ENCODE peak calls at places on chromosomes 13 and 19, in eight cellular contexts. One of them, this sample, is unnamed.

GRCh38 chr13:76936736-76937135 is 11.6 kb upstream of the ACOD1 start:
- DNase-seq in fibroblast of mammary gland: peak
- DNase-seq in mammary epithelial cell: peak
- DNase-seq in thoracic aorta: no peak
- DNase-seq in glutamatergic neuron: no peak
- DNase-seq in AG04450: no peak
- DNase-seq in mesothelial cell of epicardium: no peak
- DNase-seq in transverse colon: no peak
- DNase-seq in this sample: no peak

GRCh38 chr13:101115762-101116161 is 300.5 kb downstream of the NALCN start:
- DNase-seq in glutamatergic neuron: no peak
- DNase-seq in fibroblast of mammary gland: peak
- DNase-seq in mammary epithelial cell: peak
- DNase-seq in AG04450: no peak
- DNase-seq in mesothelial cell of epicardium: no peak
- DNase-seq in transverse colon: no peak
- DNase-seq in thoracic aorta: no peak
- DNase-seq in this sample: no peak

GRCh38 chr13:28719656-28720055 is 886 bp upstream of the SLC46A3 start:
- DNase-seq in fibroblast of mammary gland: peak
- DNase-seq in AG04450: no peak
- DNase-seq in thoracic aorta: no peak
- DNase-seq in mesothelial cell of epicardium: no peak
- DNase-seq in mammary epithelial cell: peak
- DNase-seq in glutamatergic neuron: no peak
- DNase-seq in transverse colon: no peak
- DNase-seq in this sample: no peak

GRCh38 chr13:27383104-27383921 is 41.1 kb upstream of the GTF3A start:
- DNase-seq in thoracic aorta: no peak
- DNase-seq in glutamatergic neuron: no peak
- DNase-seq in fibroblast of mammary gland: no peak
- DNase-seq in transverse colon: no peak
- DNase-seq in mammary epithelial cell: no peak
- DNase-seq in AG04450: no peak
- DNase-seq in mesothelial cell of epicardium: no peak
- DNase-seq in this sample: no peak

GRCh38 chr13:73656863-73657262 is 477.3 kb downstream of the KLF12 start:
- DNase-seq in glutamatergic neuron: no peak
- DNase-seq in thoracic aorta: no peak
- DNase-seq in AG04450: no peak
- DNase-seq in mesothelial cell of epicardium: no peak
- DNase-seq in mammary epithelial cell: peak
- DNase-seq in transverse colon: no peak
- DNase-seq in fibroblast of mammary gland: peak
- DNase-seq in this sample: no peak

GRCh38 chr13:66556306-66556705 is 673.8 kb downstream of the PCDH9 start:
- DNase-seq in fibroblast of mammary gland: peak
- DNase-seq in thoracic aorta: no peak
- DNase-seq in mesothelial cell of epicardium: no peak
- DNase-seq in mammary epithelial cell: no peak
- DNase-seq in transverse colon: no peak
- DNase-seq in AG04450: no peak
- DNase-seq in glutamatergic neuron: no peak
- DNase-seq in this sample: no peak

GRCh38 chr19:31340059-31341025 is 8.9 kb downstream of the TSHZ3 start:
- DNase-seq in glutamatergic neuron: no peak
- DNase-seq in AG04450: no peak
- DNase-seq in transverse colon: no peak
- DNase-seq in mesothelial cell of epicardium: peak
- DNase-seq in mammary epithelial cell: peak
- DNase-seq in thoracic aorta: no peak
- DNase-seq in fibroblast of mammary gland: peak
- DNase-seq in this sample: no peak

GRCh38 chr19:43620061-43621001 is 902 bp upstream of the ZNF428 start:
- DNase-seq in AG04450: no peak
- DNase-seq in glutamatergic neuron: peak
- DNase-seq in fibroblast of mammary gland: no peak
- DNase-seq in mammary epithelial cell: no peak
- DNase-seq in thoracic aorta: peak
- DNase-seq in mesothelial cell of epicardium: no peak
- DNase-seq in transverse colon: no peak
- DNase-seq in this sample: no peak

GRCh38 chr13:110716235-110716505 is 2.7 kb downstream of the ING1 start:
- DNase-seq in glutamatergic neuron: peak
- DNase-seq in transverse colon: peak
- DNase-seq in fibroblast of mammary gland: peak
- DNase-seq in mesothelial cell of epicardium: no peak
- DNase-seq in thoracic aorta: no peak
- DNase-seq in mammary epithelial cell: peak
- DNase-seq in AG04450: no peak
- DNase-seq in this sample: no peak

GRCh38 chr19:46787331-46788100 is 878 bp downstream of the SLC1A5 start:
- DNase-seq in thoracic aorta: no peak
- DNase-seq in fibroblast of mammary gland: peak
- DNase-seq in mammary epithelial cell: peak
- DNase-seq in AG04450: no peak
- DNase-seq in glutamatergic neuron: peak
- DNase-seq in mesothelial cell of epicardium: peak
- DNase-seq in transverse colon: peak
- DNase-seq in this sample: peak

GRCh38 chr13:60146491-60146890 is 17.2 kb downstream of the DIAPH3 start:
- DNase-seq in thoracic aorta: no peak
- DNase-seq in AG04450: no peak
- DNase-seq in glutamatergic neuron: no peak
- DNase-seq in transverse colon: no peak
- DNase-seq in fibroblast of mammary gland: peak
- DNase-seq in mammary epithelial cell: no peak
- DNase-seq in mesothelial cell of epicardium: no peak
- DNase-seq in this sample: no peak

GRCh38 chr13:35471466-35472307 is 4.8 kb downstream of the MAB21L1 start:
- DNase-seq in glutamatergic neuron: peak
- DNase-seq in AG04450: no peak
- DNase-seq in transverse colon: no peak
- DNase-seq in fibroblast of mammary gland: peak
- DNase-seq in thoracic aorta: no peak
- DNase-seq in mesothelial cell of epicardium: no peak
- DNase-seq in mammary epithelial cell: no peak
- DNase-seq in this sample: no peak

GRCh38 chr19:51341066-51341465 is 873 bp downstream of the VSIG10L start:
- DNase-seq in transverse colon: no peak
- DNase-seq in mesothelial cell of epicardium: no peak
- DNase-seq in thoracic aorta: no peak
- DNase-seq in AG04450: no peak
- DNase-seq in fibroblast of mammary gland: no peak
- DNase-seq in glutamatergic neuron: no peak
- DNase-seq in mammary epithelial cell: no peak
- DNase-seq in this sample: no peak

GRCh38 chr13:32472194-32472621 is 44.3 kb upstream of the N4BP2L1 start:
- DNase-seq in thoracic aorta: no peak
- DNase-seq in glutamatergic neuron: no peak
- DNase-seq in transverse colon: no peak
- DNase-seq in fibroblast of mammary gland: peak
- DNase-seq in AG04450: no peak
- DNase-seq in mammary epithelial cell: no peak
- DNase-seq in mesothelial cell of epicardium: no peak
- DNase-seq in this sample: no peak

GRCh38 chr19:7401694-7402093 is 53.0 kb downstream of the ARHGEF18 start:
- DNase-seq in AG04450: no peak
- DNase-seq in glutamatergic neuron: no peak
- DNase-seq in mammary epithelial cell: no peak
- DNase-seq in fibroblast of mammary gland: no peak
- DNase-seq in transverse colon: no peak
- DNase-seq in thoracic aorta: no peak
- DNase-seq in mesothelial cell of epicardium: no peak
- DNase-seq in this sample: no peak

GRCh38 chr19:11587973-11588631 is 9.2 kb upstream of the ZNF627 start:
- DNase-seq in AG04450: no peak
- DNase-seq in mesothelial cell of epicardium: no peak
- DNase-seq in glutamatergic neuron: no peak
- DNase-seq in fibroblast of mammary gland: no peak
- DNase-seq in thoracic aorta: no peak
- DNase-seq in mammary epithelial cell: no peak
- DNase-seq in transverse colon: no peak
- DNase-seq in this sample: peak
- TF ChIP-seq CTCF in AG04450: no peak
- TF ChIP-seq CTCF in mesothelial cell of epicardium: no peak
- TF ChIP-seq CTCF in glutamatergic neuron: peak
- TF ChIP-seq CTCF in fibroblast of mammary gland: no peak
- TF ChIP-seq CTCF in thoracic aorta: no peak
- TF ChIP-seq CTCF in mammary epithelial cell: no peak
- TF ChIP-seq CTCF in transverse colon: no peak
- TF ChIP-seq CTCF in this sample: no peak

DNA sequence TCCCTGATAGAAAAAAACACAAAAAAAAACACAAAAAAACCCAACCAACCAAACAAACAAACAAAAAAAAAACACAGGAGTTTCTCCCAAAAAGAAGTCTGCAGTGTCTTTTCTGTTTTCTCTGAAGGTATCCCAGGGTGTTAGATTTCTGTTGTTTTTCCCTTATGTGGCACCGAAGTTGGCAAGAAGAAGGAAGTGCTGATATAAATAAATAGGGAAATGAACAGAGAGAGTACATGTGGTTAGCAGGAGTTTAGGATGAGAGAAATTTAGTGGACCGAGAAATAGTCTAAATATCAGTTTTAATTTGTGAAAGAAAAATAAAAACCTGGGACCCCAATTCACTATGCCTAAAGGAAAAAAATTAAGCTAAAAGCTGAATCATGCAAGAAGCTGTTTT is 287.0 kb upstream of the SGCG start:
- DNase-seq in glutamatergic neuron: no peak
- DNase-seq in mammary epithelial cell: no peak
- DNase-seq in thoracic aorta: no peak
- DNase-seq in fibroblast of mammary gland: no peak
- DNase-seq in AG04450: no peak
- DNase-seq in transverse colon: no peak
- DNase-seq in mesothelial cell of epicardium: no peak
- DNase-seq in this sample: no peak
- TF ChIP-seq CTCF in glutamatergic neuron: no peak
- TF ChIP-seq CTCF in mammary epithelial cell: no peak
- TF ChIP-seq CTCF in thoracic aorta: no peak
- TF ChIP-seq CTCF in fibroblast of mammary gland: no peak
- TF ChIP-seq CTCF in AG04450: no peak
- TF ChIP-seq CTCF in transverse colon: no peak
- TF ChIP-seq CTCF in mesothelial cell of epicardium: no peak
- TF ChIP-seq CTCF in this sample: no peak

DNA sequence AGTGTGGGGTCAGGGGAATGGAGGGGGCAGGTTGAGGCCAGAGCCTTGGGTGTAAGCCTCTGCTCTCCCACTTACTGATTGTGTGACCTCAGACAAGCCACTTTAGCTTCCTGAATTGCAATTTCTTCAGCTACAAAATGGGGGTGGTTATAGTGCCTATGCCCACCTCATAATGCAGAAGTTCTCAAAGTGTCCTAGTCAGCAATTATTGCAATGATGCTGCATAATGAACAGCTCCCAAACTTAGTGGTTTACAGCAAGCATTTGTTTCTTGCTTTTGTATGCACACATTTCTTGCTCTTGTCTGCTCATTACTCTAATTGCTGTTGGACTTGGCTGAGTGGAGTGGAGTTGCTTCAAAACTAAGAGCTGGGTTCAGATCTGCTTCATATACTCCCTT is 36.0 kb downstream of the CYP4F22 start:
- DNase-seq in mesothelial cell of epicardium: no peak
- DNase-seq in glutamatergic neuron: no peak
- DNase-seq in transverse colon: no peak
- DNase-seq in mammary epithelial cell: no peak
- DNase-seq in AG04450: no peak
- DNase-seq in fibroblast of mammary gland: no peak
- DNase-seq in thoracic aorta: no peak
- DNase-seq in this sample: no peak
- TF ChIP-seq CTCF in mesothelial cell of epicardium: no peak
- TF ChIP-seq CTCF in glutamatergic neuron: no peak
- TF ChIP-seq CTCF in transverse colon: no peak
- TF ChIP-seq CTCF in mammary epithelial cell: no peak
- TF ChIP-seq CTCF in AG04450: no peak
- TF ChIP-seq CTCF in fibroblast of mammary gland: no peak
- TF ChIP-seq CTCF in thoracic aorta: no peak
- TF ChIP-seq CTCF in this sample: no peak

GRCh38 chr13:56888455-56888854 is 252.3 kb upstream of the PRR20A start:
- DNase-seq in mesothelial cell of epicardium: no peak
- DNase-seq in fibroblast of mammary gland: no peak
- DNase-seq in glutamatergic neuron: no peak
- DNase-seq in transverse colon: no peak
- DNase-seq in AG04450: no peak
- DNase-seq in mammary epithelial cell: no peak
- DNase-seq in thoracic aorta: no peak
- DNase-seq in this sample: no peak

DNA sequence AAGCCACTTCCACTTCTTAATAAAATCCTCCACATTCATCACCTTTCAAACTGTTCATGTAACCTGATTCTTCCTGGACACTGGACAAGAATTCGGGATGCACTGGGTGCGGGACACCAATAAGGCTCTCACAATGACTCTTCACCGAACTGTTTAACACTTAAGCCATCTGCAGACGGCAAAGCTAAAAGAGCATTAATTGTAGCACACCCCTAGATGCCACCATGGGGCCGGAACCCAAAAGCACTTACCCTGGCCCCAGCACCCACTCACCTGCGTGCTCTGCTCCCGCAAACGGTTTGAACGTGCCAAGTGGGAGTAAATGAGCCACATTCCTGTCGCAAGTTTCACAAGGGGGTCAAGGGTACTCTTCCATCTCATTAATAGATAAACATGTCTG is 254.3 kb upstream of the PRR20A start:
- DNase-seq in thoracic aorta: no peak
- DNase-seq in fibroblast of mammary gland: no peak
- DNase-seq in transverse colon: no peak
- DNase-seq in AG04450: no peak
- DNase-seq in mammary epithelial cell: no peak
- DNase-seq in mesothelial cell of epicardium: no peak
- DNase-seq in glutamatergic neuron: no peak
- DNase-seq in this sample: no peak
- TF ChIP-seq CTCF in thoracic aorta: no peak
- TF ChIP-seq CTCF in fibroblast of mammary gland: no peak
- TF ChIP-seq CTCF in transverse colon: no peak
- TF ChIP-seq CTCF in AG04450: no peak
- TF ChIP-seq CTCF in mammary epithelial cell: no peak
- TF ChIP-seq CTCF in mesothelial cell of epicardium: no peak
- TF ChIP-seq CTCF in glutamatergic neuron: no peak
- TF ChIP-seq CTCF in this sample: no peak

DNA sequence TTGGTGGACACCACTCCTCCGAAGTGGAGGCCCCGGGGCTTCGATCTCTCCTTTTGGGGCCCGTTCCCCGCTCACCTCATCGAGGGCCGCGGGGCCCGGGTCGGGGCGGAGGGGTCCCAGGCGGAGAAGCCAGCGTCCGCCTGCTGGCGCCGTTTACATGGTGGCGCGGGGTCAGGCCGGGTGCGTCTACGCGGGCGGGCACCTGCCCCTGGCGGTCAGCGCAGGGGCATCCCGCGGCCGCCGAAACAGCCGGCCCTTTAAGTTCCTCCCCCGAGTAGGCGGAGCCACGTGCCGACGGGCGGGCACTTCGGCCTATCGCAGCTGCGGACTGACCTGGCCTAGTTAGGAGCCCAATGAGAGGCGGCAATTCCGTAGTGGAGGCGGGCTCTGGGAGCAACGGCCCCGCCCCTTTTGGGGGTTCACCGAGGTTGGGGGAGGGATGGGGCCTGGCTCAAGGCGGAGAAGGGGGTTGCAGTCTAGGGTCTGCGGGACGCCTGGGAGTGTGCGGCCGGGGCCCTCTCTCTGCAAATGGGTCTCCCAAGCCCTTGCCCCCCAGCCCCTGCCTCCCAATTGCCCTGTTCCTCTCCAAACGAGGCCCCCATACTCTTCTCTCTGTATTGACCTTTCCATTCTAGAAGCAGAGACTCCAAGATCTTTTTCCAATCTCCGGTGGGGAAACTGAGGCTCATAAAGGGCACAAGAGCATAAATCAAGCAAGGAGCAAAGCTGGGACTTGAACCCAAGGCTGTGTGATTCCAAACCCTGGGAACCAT is at the start of gene ABHD8:
- DNase-seq in mesothelial cell of epicardium: peak
- DNase-seq in thoracic aorta: peak
- DNase-seq in AG04450: peak
- DNase-seq in fibroblast of mammary gland: peak
- DNase-seq in transverse colon: peak
- DNase-seq in mammary epithelial cell: peak
- DNase-seq in glutamatergic neuron: peak
- DNase-seq in this sample: peak
- TF ChIP-seq CTCF in mesothelial cell of epicardium: peak
- TF ChIP-seq CTCF in thoracic aorta: peak
- TF ChIP-seq CTCF in AG04450: peak
- TF ChIP-seq CTCF in fibroblast of mammary gland: no peak
- TF ChIP-seq CTCF in transverse colon: peak
- TF ChIP-seq CTCF in mammary epithelial cell: peak
- TF ChIP-seq CTCF in glutamatergic neuron: peak
- TF ChIP-seq CTCF in this sample: peak

This sample was measured in Calu3.